ENCODE peak calls at places on chromosomes 16 and 17, in seven cellular contexts. Y, V, R, S, P, F and A are unnamed samples.

GRCh38 chr16:69748694-69749345 is 5.9 kb downstream of the NOB1 start:
- DNase-seq in Y (no peak), F (no peak), V (no peak), S (no peak), P (no peak), R (no peak), A (no peak)

GRCh38 chr16:27481282-27481934 is 68.3 kb downstream of the GTF3C1 start:
- DNase-seq in S (no peak), V (no peak), P (no peak), Y (no peak), F (no peak), R (no peak), A (no peak)

GRCh38 chr17:47751471-47751870 is 18.4 kb downstream of the TBX21 start:
- DNase-seq in Y (no peak), R (no peak), P (no peak), F (no peak), S (no peak), V (no peak), A (no peak)

GRCh38 chr17:76940738-76941350 is 72.6 kb downstream of the MGAT5B start:
- DNase-seq in S (no peak), F (no peak), R (no peak), Y (no peak), V (no peak), P (no peak), A (no peak)

GRCh38 chr17:11039342-11039741 is 201.5 kb upstream of the PIRT start:
- DNase-seq in V (no peak), S (no peak), R (no peak), F (no peak), P (no peak), Y (no peak), A (no peak)

GRCh38 chr17:35554668-35555067 is 6.0 kb downstream of the SLFN14 start:
- DNase-seq in Y (no peak), S (peak), P (no peak), F (no peak), V (no peak), R (no peak), A (no peak)

GRCh38 chr17:6536053-6536452 is 20.3 kb downstream of the PITPNM3 start:
- DNase-seq in S (no peak), V (no peak), P (no peak), F (no peak), R (no peak), Y (no peak), A (no peak)

GRCh38 chr17:48254896-48255295 is 147.3 kb downstream of the SNX11 start:
- DNase-seq in F (no peak), P (no peak), R (no peak), S (no peak), Y (no peak), V (no peak), A (no peak)

GRCh38 chr16:11914759-11915643 is 755 bp downstream of the GSPT1 start:
- DNase-seq in S (peak), R (no peak), F (peak), V (peak), P (peak), Y (peak), A (peak)